ENCODE peak calls at places on chromosomes 12 and 14, in eight cellular contexts. X is ovary, L is A549, V is stomach, B is suprapubic skin, O is tibial nerve, W is GM12878, M is H1. D is an unnamed sample.

GRCh38 chr12:48489012-48489411 is 6.7 kb downstream of the C12orf54 start:
- DNase-seq in X (no peak), L (no peak), V (no peak), B (no peak), O (no peak), W (peak; percentile 45), M (no peak), D (no peak)

GRCh38 chr12:102406033-102406584 is 74.3 kb downstream of the IGF1 start:
- DNase-seq in X (no peak), L (no peak), V (peak; percentile 45), B (no peak), O (peak; percentile 42), W (peak; percentile 77), M (no peak), D (no peak)

GRCh38 chr12:113114447-113115178 is 20.9 kb downstream of the RASAL1 start:
- DNase-seq in X (no peak), L (no peak), V (no peak), B (no peak), O (no peak), W (no peak), M (no peak), D (no peak)

GRCh38 chr14:100577986-100578431 is 9.2 kb downstream of the BEGAIN start:
- DNase-seq in X (no peak), L (no peak), V (no peak), B (no peak), O (no peak), W (no peak), M (no peak), D (no peak)

GRCh38 chr14:20345366-20345765 is 1.9 kb downstream of the PARP2 start:
- DNase-seq in X (no peak), L (no peak), V (no peak), B (no peak), O (no peak), W (no peak), M (no peak), D (no peak)

GRCh38 chr12:42446761-42447160 is 120.8 kb downstream of the PPHLN1 start:
- DNase-seq in X (no peak), L (no peak), V (no peak), B (no peak), O (no peak), W (no peak), M (peak; percentile 33), D (no peak)

GRCh38 chr14:58465425-58465824 is 37.9 kb downstream of the KIAA0586 start:
- DNase-seq in X (no peak), L (peak; percentile 13), V (no peak), B (no peak), O (no peak), W (no peak), M (no peak), D (no peak)

GRCh38 chr14:50758945-50759344 is 72.0 kb downstream of the NIN start:
- DNase-seq in X (no peak), L (no peak), V (no peak), B (no peak), O (no peak), W (no peak), M (no peak), D (no peak)

GRCh38 chr12:26250801-26251200 is 55.4 kb downstream of the SSPN start:
- DNase-seq in X (no peak), L (no peak), V (no peak), B (no peak), O (no peak), W (no peak), M (no peak), D (no peak)

GRCh38 chr14:53153702-53154112 is 584 bp upstream of the DDHD1 start:
- DNase-seq in X (no peak), L (no peak), V (no peak), B (no peak), O (no peak), W (no peak), M (no peak), D (no peak)

GRCh38 chr12:53061404-53062010 is 11.6 kb downstream of the TNS2 start:
- DNase-seq in X (peak; percentile 44), L (peak; percentile 55), V (peak; percentile 92), B (peak; percentile 78), O (no peak), W (no peak), M (no peak), D (no peak)

GRCh38 chr14:24335461-24336146 is 733 bp upstream of the ADCY4 start:
- DNase-seq in X (no peak), L (no peak), V (no peak), B (no peak), O (no peak), W (no peak), M (no peak), D (no peak)

GRCh38 chr14:51302319-51303030 is 62.4 kb downstream of the TMX1 start:
- DNase-seq in X (no peak), L (no peak), V (no peak), B (no peak), O (no peak), W (no peak), M (no peak), D (no peak)

GRCh38 chr14:52703225-52703624 is 3.8 kb upstream of the PSMC6 start:
- DNase-seq in X (no peak), L (no peak), V (peak; percentile 70), B (no peak), O (no peak), W (no peak), M (no peak), D (no peak)

GRCh38 chr14:106491851-106492250 is 965.5 kb downstream of the TMEM121 start:
- DNase-seq in X (no peak), L (no peak), V (no peak), B (no peak), O (no peak), W (no peak), M (peak; percentile 48), D (peak; percentile 31)

GRCh38 chr12:3931721-3932120 is 58.5 kb upstream of the PARP11 start:
- DNase-seq in X (no peak), L (no peak), V (no peak), B (no peak), O (no peak), W (no peak), M (no peak), D (no peak)

GRCh38 chr12:120136093-120136770 is 19.7 kb upstream of the RAB35 start:
- DNase-seq in X (no peak), L (no peak), V (no peak), B (no peak), O (no peak), W (no peak), M (no peak), D (no peak)
- TF ChIP-seq EP300 in X (no peak), L (no peak), V (no peak), B (no peak), O (no peak), W (no peak), M (no peak), D (no peak)

DNA sequence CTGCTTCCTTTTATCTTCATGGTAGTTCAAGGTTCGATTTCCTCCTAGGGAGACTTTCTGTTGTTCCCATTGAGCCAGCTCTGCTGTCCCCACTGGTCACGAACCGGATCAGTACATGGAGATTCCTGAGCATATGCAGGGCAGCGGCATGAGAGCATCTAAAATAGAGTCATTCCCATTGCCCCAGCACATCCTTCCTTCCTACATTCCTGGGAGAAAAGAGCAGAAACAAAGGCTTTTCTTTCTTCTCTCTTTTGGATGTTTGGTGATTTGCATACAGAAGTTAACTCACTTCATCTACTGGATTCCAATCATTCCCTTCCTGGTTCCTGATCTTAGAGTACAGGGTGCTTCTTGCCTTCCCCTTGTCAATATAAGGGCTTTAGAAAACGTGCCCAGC is 727.3 kb downstream of the DIO2 start:
- DNase-seq in X (no peak), L (no peak), V (no peak), B (no peak), O (no peak), W (no peak), M (no peak), D (no peak)
- H3K27ac ChIP-seq in X (no peak overlapping the region), L (peak overlapping the region; percentile 13), V (no peak overlapping the region), B (no peak overlapping the region), O (peak overlapping the region; percentile 78), W (no peak overlapping the region), M (no peak overlapping the region), D (no peak overlapping the region)

DNA sequence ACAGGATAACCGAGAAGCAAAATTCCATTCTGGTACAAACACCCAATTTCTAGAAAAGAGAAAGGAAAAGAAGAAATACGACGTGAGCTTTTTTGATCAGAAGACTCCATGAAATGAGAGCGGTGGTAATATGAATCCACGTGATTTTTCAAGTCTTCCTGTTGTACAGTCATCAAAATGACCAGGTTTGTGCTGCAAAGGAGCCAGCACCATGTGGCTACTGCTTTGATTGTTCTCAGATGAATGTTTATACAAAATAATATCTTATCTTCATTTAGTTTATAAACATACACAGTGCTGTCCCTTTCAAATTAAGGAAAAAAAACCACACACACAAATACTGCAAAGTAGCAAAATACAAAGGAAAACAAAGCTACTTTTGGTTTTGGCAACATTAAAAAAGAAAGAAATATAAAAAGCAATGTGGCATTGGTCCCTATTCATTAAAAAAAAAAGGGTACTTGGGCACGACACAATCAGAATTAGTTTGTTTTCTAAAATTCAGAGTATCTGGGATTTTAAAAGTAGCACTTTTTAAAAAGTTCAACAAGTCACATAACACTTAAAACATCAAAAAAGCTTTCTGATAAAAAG is 13.0 kb upstream of the SELPLG start:
- DNase-seq in X (no peak), L (no peak), V (no peak), B (no peak), O (no peak), W (no peak), M (no peak), D (no peak)
- TF ChIP-seq CTCF in X (no peak), L (no peak), V (no peak), B (no peak), O (no peak), W (no peak), M (no peak), D (no peak)

GRCh38 chr12:27901959-27902358 is 70.6 kb downstream of the PTHLH start:
- DNase-seq in X (no peak), L (no peak), V (no peak), B (no peak), O (no peak), W (no peak), M (no peak), D (no peak)

GRCh38 chr12:27900920-27901879 is 71.3 kb downstream of the PTHLH start:
- DNase-seq in X (no peak), L (no peak), V (no peak), B (no peak), O (no peak), W (peak; percentile 26), M (no peak), D (peak; percentile 64)

GRCh38 chr12:27896419-27896990 is 76.0 kb downstream of the PTHLH start:
- DNase-seq in X (no peak), L (no peak), V (no peak), B (no peak), O (no peak), W (no peak), M (no peak), D (no peak)

GRCh38 chr12:27898022-27898421 is 74.5 kb downstream of the PTHLH start:
- DNase-seq in X (no peak), L (no peak), V (no peak), B (no peak), O (no peak), W (no peak), M (no peak), D (no peak)

DNA sequence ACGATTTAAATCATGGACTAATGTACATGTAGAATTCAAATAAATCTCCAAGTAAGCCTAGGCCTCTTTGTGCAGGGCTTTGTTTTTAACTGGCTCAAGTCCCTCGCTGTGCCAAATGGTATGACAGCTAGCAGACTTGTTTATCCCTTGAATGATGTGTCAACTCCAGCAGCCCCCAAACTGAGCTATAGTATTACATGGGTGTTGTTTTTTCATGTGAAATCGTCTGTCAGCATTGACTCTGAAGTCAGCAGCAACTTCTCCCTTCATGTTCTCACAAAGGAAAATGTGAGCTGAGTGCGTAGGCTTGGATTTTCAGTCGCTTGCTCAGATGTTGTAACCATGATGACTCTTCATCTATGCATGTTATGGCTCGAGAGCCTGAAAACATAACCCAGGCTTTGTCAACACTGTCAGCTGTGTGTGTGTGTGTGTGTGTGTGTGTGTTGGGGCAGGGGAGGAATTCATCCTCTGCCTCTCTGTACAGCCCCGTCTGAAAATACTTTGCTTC is 73.3 kb downstream of the PTHLH start:
- DNase-seq in X (no peak), L (no peak), V (no peak), B (no peak), O (no peak), W (no peak), M (no peak), D (no peak)
- TF ChIP-seq EP300 in X (no peak), L (no peak), V (no peak), B (no peak), O (no peak), W (no peak), M (no peak), D (no peak)